ENCODE peak calls at places on chromosomes 13 and 19, in six cellular contexts. J is lower lobe of right lung, C is cardiac fibroblast, T is body of pancreas, D is adipocyte, K is skeletal muscle cell. W is an unnamed sample.

GRCh38 chr19:2144190-2144589 is 7.2 kb downstream of the AP3D1 start:
- DNase-seq in J (no peak), C (no peak), K (no peak), T (no peak), D (no peak), W (no peak)

GRCh38 chr19:18156841-18157464 is 4.0 kb downstream of the PIK3R2 start:
- DNase-seq in C (peak), D (peak), T (peak), K (peak), J (peak), W (peak)

GRCh38 chr19:1847684-1848398 is 442 bp downstream of the REXO1 start:
- DNase-seq in J (no peak), T (no peak), C (peak), D (peak), K (no peak), W (no peak)

GRCh38 chr13:67518785-67519184 is 288.6 kb upstream of the PCDH9 start:
- DNase-seq in T (no peak), D (no peak), C (no peak), K (no peak), J (no peak), W (no peak)

GRCh38 chr19:13063461-13064091 is 39.1 kb downstream of the LYL1 start:
- DNase-seq in D (no peak), C (peak), T (no peak), K (no peak), J (no peak), W (no peak)

GRCh38 chr19:13511947-13512346 is 5.7 kb upstream of the CACNA1A start:
- DNase-seq in K (no peak), J (no peak), C (no peak), T (no peak), D (no peak), W (no peak)

GRCh38 chr19:47848871-47849473 is 10.1 kb upstream of the TPRX2 start:
- DNase-seq in D (peak), K (no peak), T (peak), C (peak), J (peak), W (no peak)

GRCh38 chr19:42325896-42326771 is 699 bp downstream of the MEGF8 start:
- DNase-seq in T (peak), C (no peak), D (peak), K (no peak), J (no peak), W (no peak)

GRCh38 chr13:27794921-27795717 is 2.8 kb downstream of the GSX1 start:
- DNase-seq in D (no peak), T (no peak), K (no peak), C (no peak), J (no peak), W (no peak)

GRCh38 chr13:80695841-80696240 is 354.9 kb upstream of the SPRY2 start:
- DNase-seq in D (no peak), K (no peak), J (no peak), C (peak), T (no peak), W (no peak)

GRCh38 chr19:36436531-36436930 is 18.1 kb upstream of the ZFP82 start:
- DNase-seq in K (no peak), T (no peak), J (no peak), C (no peak), D (peak), W (no peak)

GRCh38 chr19:41889896-41890295 is 6.9 kb downstream of the ARHGEF1 start:
- DNase-seq in C (no peak), J (no peak), K (no peak), D (no peak), T (no peak), W (no peak)

GRCh38 chr19:41131186-41131585 is 17.0 kb downstream of the CYP2F1 start:
- DNase-seq in D (no peak), T (no peak), C (no peak), J (no peak), K (no peak), W (no peak)

GRCh38 chr19:47226426-47227346 is 4.3 kb downstream of the BBC3 start:
- DNase-seq in C (peak), K (no peak), D (peak), T (peak), J (peak), W (no peak)

GRCh38 chr19:18274776-18275356 is 614 bp upstream of the IQCN start:
- DNase-seq in T (peak), J (peak), C (peak), K (peak), D (peak), W (no peak)

GRCh38 chr13:113546571-113547247 is 37.8 kb upstream of the TFDP1 start:
- DNase-seq in K (no peak), C (peak), D (no peak), J (peak), T (peak), W (no peak)

GRCh38 chr13:85597790-85598500 is 201.3 kb downstream of the SLITRK6 start:
- DNase-seq in K (peak), T (no peak), C (no peak), D (no peak), J (no peak), W (no peak)

GRCh38 chr13:55263045-55263444 is 1877.7 kb upstream of the PRR20A start:
- DNase-seq in D (no peak), C (no peak), K (no peak), T (no peak), J (no peak), W (no peak)

GRCh38 chr13:106990594-106990993 is 422.7 kb upstream of the ARGLU1 start:
- DNase-seq in J (no peak), K (no peak), D (peak), T (no peak), C (no peak), W (no peak)

GRCh38 chr13:55440465-55441085 is 1700.1 kb upstream of the PRR20A start:
- DNase-seq in C (no peak), D (no peak), T (no peak), K (no peak), J (no peak), W (no peak)

GRCh38 chr13:105991622-105992254 is 543.7 kb downstream of the EFNB2 start:
- DNase-seq in D (peak), C (peak), J (no peak), K (peak), T (peak), W (peak)

GRCh38 chr19:13014921-13015280 is 19.6 kb downstream of the NFIX start:
- DNase-seq in T (no peak), J (no peak), D (no peak), C (no peak), K (no peak), W (no peak)

GRCh38 chr13:80199585-80200292 is 141.2 kb downstream of the SPRY2 start:
- DNase-seq in C (no peak), K (no peak), D (no peak), T (no peak), J (no peak), W (no peak)

GRCh38 chr19:31249217-31249616 is 100.0 kb downstream of the TSHZ3 start:
- DNase-seq in T (no peak), K (no peak), D (no peak), J (no peak), C (no peak), W (no peak)

GRCh38 chr13:44967656-44968451 is 21.4 kb downstream of the NUFIP1 start:
- DNase-seq in D (peak), C (peak), K (no peak), T (no peak), J (no peak), W (no peak)

GRCh38 chr13:45178349-45179142 is 22.3 kb downstream of the KCTD4 start:
- DNase-seq in K (peak), D (peak), J (no peak), T (no peak), C (peak), W (no peak)

GRCh38 chr19:15251010-15251748 is 18.9 kb upstream of the EPHX3 start:
- DNase-seq in K (peak), T (no peak), J (no peak), D (peak), C (peak), W (no peak)

GRCh38 chr19:5494780-5495179 is 39.6 kb downstream of the ZNRF4 start:
- DNase-seq in C (no peak), J (no peak), K (no peak), T (no peak), D (no peak), W (no peak)

GRCh38 chr13:98509271-98510155 is 67.4 kb downstream of the STK24 start:
- DNase-seq in C (peak), D (peak), K (peak), T (no peak), J (peak), W (peak)

GRCh38 chr19:33809960-33810359 is 13.3 kb downstream of the KCTD15 start:
- DNase-seq in T (no peak), K (no peak), D (peak), C (peak), J (no peak), W (no peak)

GRCh38 chr19:44499559-44499958 is 763 bp downstream of the ZNF180 start:
- DNase-seq in C (no peak), T (no peak), D (no peak), J (no peak), K (no peak), W (no peak)

DNA sequence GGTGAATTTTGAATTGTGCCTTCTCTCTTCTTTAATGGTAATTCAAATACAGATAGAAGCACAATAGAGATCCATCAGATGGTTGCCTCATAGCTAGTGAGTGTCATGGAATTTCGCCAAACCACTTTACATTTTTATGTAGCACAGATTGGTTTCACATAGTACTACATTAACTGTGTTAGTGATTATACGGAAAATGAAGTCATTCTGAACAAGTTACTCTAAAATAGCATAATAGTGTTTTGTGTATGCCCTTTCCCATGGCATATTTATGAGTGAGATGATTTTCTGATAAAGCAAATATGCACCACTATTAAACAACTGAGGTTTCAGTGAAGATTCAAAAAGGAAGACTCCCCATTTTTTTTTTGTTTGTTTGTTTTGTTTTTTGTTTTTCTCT is 1623.5 kb downstream of the PCDH9 start:
- DNase-seq in T (no peak), J (no peak), C (peak), D (peak), K (peak), W (no peak)
- H3K4me3 ChIP-seq in T (no peak), J (no peak), C (no peak), D (no peak), K (no peak), W (no peak)

GRCh38 chr13:73593199-73593765 is 534.5 kb downstream of the KLF5 start:
- DNase-seq in J (no peak), C (no peak), D (no peak), K (no peak), T (no peak), W (no peak)

GRCh38 chr13:73596382-73596781 is 537.6 kb downstream of the KLF5 start:
- DNase-seq in D (no peak), K (no peak), T (no peak), J (no peak), C (no peak), W (no peak)

GRCh38 chr13:73591861-73592260 is 533.1 kb downstream of the KLF5 start:
- DNase-seq in K (no peak), D (no peak), C (no peak), T (no peak), J (no peak), W (no peak)
- H3K4me3 ChIP-seq in K (no peak), D (no peak), C (no peak), T (no peak), J (no peak), W (no peak)

GRCh38 chr19:11201791-11202190 is 4.4 kb upstream of the KANK2 start:
- DNase-seq in J (no peak), K (no peak), D (no peak), T (no peak), C (no peak), W (no peak)
- H3K4me3 ChIP-seq in J (no peak), K (no peak), D (no peak), T (no peak), C (no peak), W (no peak)

DNA sequence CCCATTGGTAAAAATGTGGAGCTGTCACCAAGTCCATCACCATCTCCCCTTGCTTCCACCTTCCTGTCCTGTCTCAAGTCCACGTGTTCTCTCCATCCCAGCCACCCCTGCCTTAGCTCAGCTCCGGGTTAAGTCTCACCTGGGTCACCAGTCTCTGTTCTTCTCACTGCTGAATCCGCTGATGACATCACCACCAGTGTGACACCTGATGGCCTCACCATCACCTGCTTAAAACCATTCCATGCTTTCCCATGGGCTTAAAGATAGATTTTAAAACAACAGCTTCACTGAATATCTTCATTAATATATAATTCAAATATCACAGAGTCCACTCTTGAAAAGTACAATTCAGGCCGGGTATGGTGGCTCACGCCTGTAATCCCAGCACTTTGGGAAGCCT is 42.1 kb downstream of the RGCC start:
- DNase-seq in T (no peak), C (no peak), J (no peak), K (no peak), D (no peak), W (no peak)
- H3K4me3 ChIP-seq in T (no peak), C (no peak), J (no peak), K (no peak), D (no peak), W (no peak)

GRCh38 chr13:43033038-43033437 is 9.7 kb downstream of the DNAJC15 start:
- DNase-seq in K (no peak), C (no peak), T (no peak), D (no peak), J (no peak), W (no peak)

GRCh38 chr13:43041368-43041921 is 18.1 kb downstream of the DNAJC15 start:
- DNase-seq in J (no peak), C (no peak), T (no peak), K (no peak), D (no peak), W (no peak)

GRCh38 chr13:43031881-43032280 is 8.5 kb downstream of the DNAJC15 start:
- DNase-seq in K (no peak), D (peak), J (no peak), T (no peak), C (peak), W (no peak)

GRCh38 chr13:43042410-43042921 is 19.1 kb downstream of the DNAJC15 start:
- DNase-seq in C (no peak), D (no peak), T (no peak), J (no peak), K (no peak), W (no peak)

GRCh38 chr13:43036386-43037220 is 13.2 kb downstream of the DNAJC15 start:
- DNase-seq in K (no peak), C (peak), D (no peak), T (no peak), J (no peak), W (no peak)
- H3K4me3 ChIP-seq in K (no peak), C (no peak), D (no peak), T (no peak), J (no peak), W (no peak)

DNA sequence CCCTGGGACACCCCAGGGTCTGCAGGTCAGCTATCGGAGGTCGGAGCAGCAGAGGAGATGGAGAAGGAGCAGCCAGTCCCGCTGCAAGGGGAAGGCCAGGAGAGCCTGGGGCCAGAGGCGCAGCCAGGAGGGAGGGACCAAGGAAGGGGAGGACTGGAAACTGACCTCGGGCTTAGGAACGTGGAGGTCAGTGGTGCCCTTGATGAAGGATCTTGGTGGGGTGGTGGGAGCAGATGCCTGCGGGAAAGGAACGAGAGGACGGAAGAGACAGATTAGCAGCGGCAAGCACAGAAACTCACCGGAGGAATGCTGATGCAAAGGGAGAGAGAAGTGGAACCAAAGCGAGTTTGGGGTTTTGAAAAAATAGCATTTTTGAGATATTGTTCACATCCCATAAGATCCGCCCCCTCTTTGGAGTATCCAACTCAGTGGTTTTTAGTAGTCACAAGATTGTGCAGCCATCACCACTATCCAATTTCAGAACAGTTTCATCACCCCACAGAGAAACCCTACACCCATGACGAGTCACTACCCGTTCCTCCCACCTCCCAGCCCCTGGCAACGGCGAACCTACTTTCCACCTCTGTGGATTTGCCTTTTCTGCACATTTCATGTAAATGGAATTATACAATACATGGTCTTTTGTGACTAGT is 22.1 kb downstream of the PLEKHF1 start:
- DNase-seq in K (peak), C (peak), D (peak), T (no peak), J (no peak), W (peak)
- H3K4me3 ChIP-seq in K (peak), C (peak), D (peak), T (no peak), J (no peak), W (peak)

GRCh38 chr19:38430931-38431330 is 2.6 kb upstream of the RYR1 start:
- DNase-seq in T (no peak), K (no peak), D (no peak), C (no peak), J (no peak), W (no peak)

GRCh38 chr19:38437917-38438316 is 4.4 kb downstream of the RYR1 start:
- DNase-seq in J (no peak), T (no peak), K (no peak), C (no peak), D (no peak), W (no peak)

GRCh38 chr19:38437295-38437694 is 3.8 kb downstream of the RYR1 start:
- DNase-seq in T (no peak), K (no peak), J (no peak), C (no peak), D (no peak), W (no peak)

GRCh38 chr19:38433268-38433733 is at the start of gene RYR1:
- DNase-seq in K (no peak), T (no peak), C (peak), D (peak), J (peak), W (no peak)

GRCh38 chr19:38434549-38435051 is 1.1 kb downstream of the RYR1 start:
- DNase-seq in T (no peak), K (peak), C (no peak), D (no peak), J (no peak), W (no peak)
- H3K4me3 ChIP-seq in T (no peak), K (peak), C (no peak), D (no peak), J (no peak), W (no peak)